ENCODE peak calls at places on chromosomes 11 and 22, in ten cellular contexts. One of them, this sample, is unnamed.
A peak's percentile ranks its signal among the peaks of the same experiment; 100 is the strongest.

GRCh38 chr22:42343551-42344081 is 73.2 kb upstream of the TCF20 start:
- DNase-seq in right lobe of liver: no peak
- DNase-seq in iPS DF 6.9: no peak
- DNase-seq in NB4: no peak
- DNase-seq in AG04450: no peak
- DNase-seq in aorta: no peak
- DNase-seq in fibroblast of mammary gland: no peak
- DNase-seq in ovary: peak; percentile 59
- DNase-seq in fibroblast of lung: no peak
- DNase-seq in tibial artery: no peak
- DNase-seq in this sample: no peak

GRCh38 chr11:86205415-86206268 is 38.9 kb upstream of the EED start:
- DNase-seq in right lobe of liver: no peak
- DNase-seq in fibroblast of lung: peak; percentile 14
- DNase-seq in AG04450: no peak
- DNase-seq in iPS DF 6.9: no peak
- DNase-seq in aorta: no peak
- DNase-seq in ovary: no peak
- DNase-seq in tibial artery: no peak
- DNase-seq in fibroblast of mammary gland: no peak
- DNase-seq in NB4: peak; percentile 82
- DNase-seq in this sample: no peak

GRCh38 chr11:14854057-14854456 is 38.0 kb downstream of the CYP2R1 start:
- DNase-seq in tibial artery: no peak
- DNase-seq in aorta: no peak
- DNase-seq in AG04450: no peak
- DNase-seq in NB4: no peak
- DNase-seq in ovary: no peak
- DNase-seq in iPS DF 6.9: no peak
- DNase-seq in fibroblast of mammary gland: no peak
- DNase-seq in right lobe of liver: no peak
- DNase-seq in fibroblast of lung: no peak
- DNase-seq in this sample: no peak

GRCh38 chr11:70210516-70210915 is 7.4 kb downstream of the FADD start:
- DNase-seq in AG04450: no peak
- DNase-seq in iPS DF 6.9: no peak
- DNase-seq in ovary: no peak
- DNase-seq in fibroblast of mammary gland: peak; percentile 82
- DNase-seq in NB4: no peak
- DNase-seq in fibroblast of lung: no peak
- DNase-seq in aorta: peak; percentile 6
- DNase-seq in tibial artery: no peak
- DNase-seq in right lobe of liver: no peak
- DNase-seq in this sample: no peak

GRCh38 chr11:10680956-10681487 is 12.5 kb downstream of the IRAG1 start:
- DNase-seq in iPS DF 6.9: no peak
- DNase-seq in aorta: no peak
- DNase-seq in ovary: no peak
- DNase-seq in AG04450: no peak
- DNase-seq in right lobe of liver: no peak
- DNase-seq in fibroblast of mammary gland: no peak
- DNase-seq in fibroblast of lung: no peak
- DNase-seq in tibial artery: no peak
- DNase-seq in NB4: no peak
- DNase-seq in this sample: no peak

GRCh38 chr22:42074153-42074750 is at the start of gene PHETA2:
- DNase-seq in fibroblast of mammary gland: peak; percentile 34
- DNase-seq in aorta: peak; percentile 75
- DNase-seq in NB4: no peak
- DNase-seq in AG04450: no peak
- DNase-seq in iPS DF 6.9: no peak
- DNase-seq in ovary: peak; percentile 75
- DNase-seq in fibroblast of lung: peak; percentile 45
- DNase-seq in tibial artery: peak; percentile 78
- DNase-seq in right lobe of liver: peak; percentile 47
- DNase-seq in this sample: peak; percentile 58

GRCh38 chr11:131534031-131534430 is 163.6 kb downstream of the NTM start:
- DNase-seq in fibroblast of lung: no peak
- DNase-seq in tibial artery: no peak
- DNase-seq in ovary: no peak
- DNase-seq in NB4: no peak
- DNase-seq in fibroblast of mammary gland: no peak
- DNase-seq in iPS DF 6.9: no peak
- DNase-seq in AG04450: no peak
- DNase-seq in aorta: no peak
- DNase-seq in right lobe of liver: no peak
- DNase-seq in this sample: no peak

GRCh38 chr22:40406063-40406890 is 35.9 kb downstream of the SGSM3 start:
- DNase-seq in fibroblast of lung: no peak
- DNase-seq in tibial artery: no peak
- DNase-seq in iPS DF 6.9: no peak
- DNase-seq in aorta: no peak
- DNase-seq in fibroblast of mammary gland: no peak
- DNase-seq in ovary: no peak
- DNase-seq in right lobe of liver: no peak
- DNase-seq in AG04450: no peak
- DNase-seq in NB4: no peak
- DNase-seq in this sample: no peak

GRCh38 chr11:6635082-6635932 is 16.1 kb upstream of the TPP1 start:
- DNase-seq in fibroblast of mammary gland: peak; percentile 81
- DNase-seq in fibroblast of lung: peak; percentile 82
- DNase-seq in ovary: peak; percentile 59
- DNase-seq in right lobe of liver: peak; percentile 65
- DNase-seq in iPS DF 6.9: no peak
- DNase-seq in NB4: peak; percentile 93
- DNase-seq in AG04450: no peak
- DNase-seq in tibial artery: no peak
- DNase-seq in aorta: no peak
- DNase-seq in this sample: peak; percentile 81

GRCh38 chr11:87331273-87331672 is 293.5 kb downstream of the TMEM135 start:
- DNase-seq in NB4: no peak
- DNase-seq in fibroblast of mammary gland: peak; percentile 11
- DNase-seq in right lobe of liver: no peak
- DNase-seq in tibial artery: no peak
- DNase-seq in fibroblast of lung: no peak
- DNase-seq in iPS DF 6.9: no peak
- DNase-seq in ovary: no peak
- DNase-seq in AG04450: no peak
- DNase-seq in aorta: no peak
- DNase-seq in this sample: no peak

GRCh38 chr11:88016392-88017020 is 158.7 kb downstream of the RAB38 start:
- DNase-seq in fibroblast of lung: peak; percentile 90
- DNase-seq in fibroblast of mammary gland: peak; percentile 88
- DNase-seq in ovary: peak; percentile 36
- DNase-seq in tibial artery: peak; percentile 78
- DNase-seq in right lobe of liver: peak; percentile 27
- DNase-seq in NB4: peak; percentile 85
- DNase-seq in iPS DF 6.9: peak; percentile 41
- DNase-seq in aorta: peak; percentile 66
- DNase-seq in AG04450: peak; percentile 72
- DNase-seq in this sample: peak; percentile 86

GRCh38 chr11:46472662-46472994 is 81.1 kb upstream of the CHRM4 start:
- DNase-seq in ovary: no peak
- DNase-seq in fibroblast of mammary gland: no peak
- DNase-seq in aorta: no peak
- DNase-seq in NB4: no peak
- DNase-seq in tibial artery: no peak
- DNase-seq in iPS DF 6.9: no peak
- DNase-seq in AG04450: no peak
- DNase-seq in right lobe of liver: peak; percentile 20
- DNase-seq in fibroblast of lung: no peak
- DNase-seq in this sample: no peak

GRCh38 chr11:78127408-78127807 is 12.0 kb downstream of the ALG8 start:
- DNase-seq in fibroblast of mammary gland: no peak
- DNase-seq in tibial artery: no peak
- DNase-seq in ovary: no peak
- DNase-seq in aorta: no peak
- DNase-seq in right lobe of liver: no peak
- DNase-seq in fibroblast of lung: no peak
- DNase-seq in iPS DF 6.9: no peak
- DNase-seq in NB4: peak; percentile 69
- DNase-seq in AG04450: no peak
- DNase-seq in this sample: peak; percentile 20
- H3K4me3 ChIP-seq in fibroblast of mammary gland: no peak overlapping the region
- H3K4me3 ChIP-seq in tibial artery: no peak overlapping the region
- H3K4me3 ChIP-seq in ovary: no peak overlapping the region
- H3K4me3 ChIP-seq in aorta: no peak overlapping the region
- H3K4me3 ChIP-seq in right lobe of liver: no peak overlapping the region
- H3K4me3 ChIP-seq in fibroblast of lung: no peak overlapping the region
- H3K4me3 ChIP-seq in iPS DF 6.9: no peak overlapping the region
- H3K4me3 ChIP-seq in NB4: no peak overlapping the region
- H3K4me3 ChIP-seq in AG04450: no peak overlapping the region
- H3K4me3 ChIP-seq in this sample: no peak overlapping the region

DNA sequence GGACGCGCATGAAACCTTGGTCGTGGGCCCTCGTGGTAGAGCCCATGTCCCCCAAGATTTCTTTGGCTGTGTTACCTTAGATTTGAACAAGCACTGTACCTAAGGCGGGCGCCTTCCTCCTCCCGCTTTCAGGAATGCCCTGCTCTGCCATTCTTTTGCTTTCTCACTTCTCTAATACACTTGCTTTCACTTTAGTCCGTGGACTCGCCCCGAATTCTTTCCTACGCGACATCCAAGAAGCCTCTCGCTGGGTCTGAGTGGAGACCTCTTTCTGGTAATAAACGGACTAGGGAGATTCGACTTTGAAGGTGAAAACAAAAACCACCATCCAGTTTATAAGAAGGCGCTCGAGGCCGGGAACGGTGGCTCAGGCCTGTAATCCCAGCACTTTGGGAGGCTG is 1.2 kb upstream of the NUP50 start:
- DNase-seq in ovary: no peak
- DNase-seq in right lobe of liver: no peak
- DNase-seq in iPS DF 6.9: no peak
- DNase-seq in fibroblast of lung: peak; percentile 9
- DNase-seq in NB4: no peak
- DNase-seq in AG04450: no peak
- DNase-seq in aorta: no peak
- DNase-seq in fibroblast of mammary gland: no peak
- DNase-seq in tibial artery: no peak
- DNase-seq in this sample: peak; percentile 28
- H3K4me3 ChIP-seq in ovary: no peak overlapping the region
- H3K4me3 ChIP-seq in right lobe of liver: peak overlapping the region; percentile 60
- H3K4me3 ChIP-seq in iPS DF 6.9: peak overlapping the region; percentile 1
- H3K4me3 ChIP-seq in fibroblast of lung: peak overlapping the region; percentile 82
- H3K4me3 ChIP-seq in NB4: peak overlapping the region; percentile 64
- H3K4me3 ChIP-seq in AG04450: peak overlapping the region; percentile 88
- H3K4me3 ChIP-seq in aorta: no peak overlapping the region
- H3K4me3 ChIP-seq in fibroblast of mammary gland: peak overlapping the region; percentile 66
- H3K4me3 ChIP-seq in tibial artery: peak overlapping the region; percentile 72
- H3K4me3 ChIP-seq in this sample: peak overlapping the region; percentile 87

DNA sequence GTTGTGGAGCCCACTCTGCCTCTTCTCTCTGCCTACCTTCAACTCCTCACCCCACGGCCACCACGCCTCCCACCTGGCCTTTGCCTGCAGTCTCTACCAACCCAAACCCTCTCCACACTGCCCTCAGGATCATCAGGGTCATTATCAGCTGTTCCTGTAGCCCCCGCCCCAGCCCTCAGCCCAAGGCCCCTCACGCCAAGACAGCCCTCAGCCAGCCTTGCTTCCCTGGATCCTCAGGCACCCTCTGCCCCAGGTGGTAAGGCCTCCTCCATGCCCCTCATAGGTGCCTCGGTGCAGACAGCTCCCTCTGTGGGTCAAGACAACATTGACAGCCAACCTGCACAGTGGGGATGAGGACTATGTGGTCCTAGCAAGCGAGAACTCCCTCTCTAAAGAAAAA is 1.7 kb downstream of the SBF1 start:
- DNase-seq in right lobe of liver: no peak
- DNase-seq in AG04450: no peak
- DNase-seq in ovary: no peak
- DNase-seq in fibroblast of lung: no peak
- DNase-seq in fibroblast of mammary gland: no peak
- DNase-seq in aorta: no peak
- DNase-seq in iPS DF 6.9: no peak
- DNase-seq in tibial artery: no peak
- DNase-seq in NB4: peak; percentile 53
- DNase-seq in this sample: no peak
- H3K4me3 ChIP-seq in right lobe of liver: no peak overlapping the region
- H3K4me3 ChIP-seq in AG04450: peak overlapping the region; percentile 69
- H3K4me3 ChIP-seq in ovary: no peak overlapping the region
- H3K4me3 ChIP-seq in fibroblast of lung: no peak overlapping the region
- H3K4me3 ChIP-seq in fibroblast of mammary gland: no peak overlapping the region
- H3K4me3 ChIP-seq in aorta: no peak overlapping the region
- H3K4me3 ChIP-seq in iPS DF 6.9: no peak overlapping the region
- H3K4me3 ChIP-seq in tibial artery: peak overlapping the region; percentile 93
- H3K4me3 ChIP-seq in NB4: peak overlapping the region; percentile 59
- H3K4me3 ChIP-seq in this sample: no peak overlapping the region

GRCh38 chr22:27114186-27114585 is 456.8 kb downstream of the MIAT start:
- DNase-seq in tibial artery: peak; percentile 59
- DNase-seq in right lobe of liver: no peak
- DNase-seq in aorta: no peak
- DNase-seq in fibroblast of lung: no peak
- DNase-seq in NB4: no peak
- DNase-seq in fibroblast of mammary gland: no peak
- DNase-seq in AG04450: no peak
- DNase-seq in iPS DF 6.9: no peak
- DNase-seq in ovary: no peak
- DNase-seq in this sample: no peak

GRCh38 chr22:27113211-27114030 is 456.0 kb downstream of the MIAT start:
- DNase-seq in AG04450: no peak
- DNase-seq in right lobe of liver: peak; percentile 73
- DNase-seq in fibroblast of mammary gland: peak; percentile 89
- DNase-seq in aorta: peak; percentile 88
- DNase-seq in ovary: no peak
- DNase-seq in iPS DF 6.9: no peak
- DNase-seq in NB4: peak; percentile 87
- DNase-seq in fibroblast of lung: peak; percentile 82
- DNase-seq in tibial artery: peak; percentile 90
- DNase-seq in this sample: peak; percentile 90

GRCh38 chr22:27115410-27115809 is 458.0 kb downstream of the MIAT start:
- DNase-seq in iPS DF 6.9: no peak
- DNase-seq in tibial artery: peak; percentile 3
- DNase-seq in aorta: no peak
- DNase-seq in AG04450: no peak
- DNase-seq in fibroblast of lung: no peak
- DNase-seq in right lobe of liver: no peak
- DNase-seq in NB4: no peak
- DNase-seq in fibroblast of mammary gland: no peak
- DNase-seq in ovary: no peak
- DNase-seq in this sample: no peak

GRCh38 chr22:27115816-27116256 is 458.4 kb downstream of the MIAT start:
- DNase-seq in AG04450: no peak
- DNase-seq in NB4: no peak
- DNase-seq in tibial artery: peak; percentile 7
- DNase-seq in fibroblast of mammary gland: peak; percentile 17
- DNase-seq in fibroblast of lung: no peak
- DNase-seq in right lobe of liver: no peak
- DNase-seq in iPS DF 6.9: no peak
- DNase-seq in aorta: no peak
- DNase-seq in ovary: no peak
- DNase-seq in this sample: no peak

DNA sequence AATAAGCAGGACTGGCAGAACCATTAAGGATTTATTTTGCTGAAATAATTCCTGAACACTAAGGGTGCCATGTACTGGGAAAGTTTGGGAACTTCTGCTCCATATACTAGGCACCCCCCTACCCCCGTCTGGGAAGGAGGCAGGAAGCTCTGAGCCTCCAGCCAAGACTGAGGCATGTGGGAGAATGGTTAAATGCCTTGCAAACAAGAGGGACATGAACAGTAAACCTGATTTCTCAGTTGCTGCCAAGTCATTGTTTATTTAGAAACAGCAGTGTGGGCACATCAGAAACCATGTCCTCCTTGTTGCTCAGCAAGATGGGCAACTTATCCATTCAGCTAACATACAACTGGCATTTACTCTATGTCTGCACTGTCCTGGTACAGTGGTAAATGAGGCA is 458.9 kb downstream of the MIAT start:
- DNase-seq in aorta: no peak
- DNase-seq in NB4: no peak
- DNase-seq in fibroblast of mammary gland: no peak
- DNase-seq in iPS DF 6.9: no peak
- DNase-seq in right lobe of liver: no peak
- DNase-seq in fibroblast of lung: no peak
- DNase-seq in AG04450: no peak
- DNase-seq in tibial artery: peak; percentile 4
- DNase-seq in ovary: no peak
- DNase-seq in this sample: no peak
- H3K4me3 ChIP-seq in aorta: no peak overlapping the region
- H3K4me3 ChIP-seq in NB4: no peak overlapping the region
- H3K4me3 ChIP-seq in fibroblast of mammary gland: no peak overlapping the region
- H3K4me3 ChIP-seq in iPS DF 6.9: no peak overlapping the region
- H3K4me3 ChIP-seq in right lobe of liver: no peak overlapping the region
- H3K4me3 ChIP-seq in fibroblast of lung: no peak overlapping the region
- H3K4me3 ChIP-seq in AG04450: no peak overlapping the region
- H3K4me3 ChIP-seq in tibial artery: no peak overlapping the region
- H3K4me3 ChIP-seq in ovary: no peak overlapping the region
- H3K4me3 ChIP-seq in this sample: no peak overlapping the region

This sample was measured in fibroblast of villous mesenchyme.